ENCODE peak calls at places on chromosome X, in four cellular contexts. Q is K562, P is HepG2, K is GM12878. X is an unnamed sample.

GRCh38 chrX:120305531-120306145 is 5.6 kb downstream of the TMEM255A start:
- DNase-seq in Q (peak; percentile 7), K (no peak), P (no peak), X (no peak)

GRCh38 chrX:107775734-107776511 is at the start of gene TSC22D3:
- DNase-seq in P (peak; percentile 4), Q (peak; percentile 48), K (no peak), X (peak; percentile 87)

GRCh38 chrX:111047575-111047974 is 48.4 kb upstream of the PAK3 start:
- DNase-seq in Q (no peak), K (no peak), P (no peak), X (no peak)

GRCh38 chrX:41781500-41781899 is 57.5 kb downstream of the GPR82 start:
- DNase-seq in P (peak; percentile 36), Q (peak; percentile 27), K (no peak), X (peak; percentile 63)

GRCh38 chrX:151675121-151675746 is 20.0 kb upstream of the PRRG3 start:
- DNase-seq in P (no peak), Q (no peak), K (no peak), X (no peak)

GRCh38 chrX:140815868-140816267 is 106.3 kb downstream of the LINC00632 start:
- DNase-seq in Q (no peak), K (no peak), P (no peak), X (no peak)

GRCh38 chrX:115260330-115260729 is 26.4 kb upstream of the LRCH2 start:
- DNase-seq in P (no peak), Q (no peak), K (no peak), X (no peak)

GRCh38 chrX:83759872-83760271 is 101.1 kb upstream of the CYLC1 start:
- DNase-seq in K (no peak), Q (no peak), P (peak; percentile 6), X (peak; percentile 5)

GRCh38 chrX:154051210-154051810 is 31.6 kb upstream of the IRAK1 start:
- DNase-seq in Q (peak; percentile 66), P (peak; percentile 45), K (no peak), X (peak; percentile 73)

GRCh38 chrX:23952984-23953907 is 45.4 kb downstream of the CXorf58 start:
- DNase-seq in K (peak; percentile 21), P (no peak), Q (peak; percentile 10), X (peak; percentile 21)

GRCh38 chrX:148035371-148035770 is 54.2 kb downstream of the FMR1NB start:
- DNase-seq in Q (no peak), P (no peak), K (no peak), X (no peak)

GRCh38 chrX:154411981-154412340 is 622 bp downstream of the TAFAZZIN start:
- DNase-seq in Q (peak; percentile 70), K (no peak), P (peak; percentile 45), X (peak; percentile 74)

GRCh38 chrX:40158036-40158706 is 60.4 kb upstream of the BCOR start:
- DNase-seq in Q (no peak), P (no peak), K (no peak), X (no peak)

DNA sequence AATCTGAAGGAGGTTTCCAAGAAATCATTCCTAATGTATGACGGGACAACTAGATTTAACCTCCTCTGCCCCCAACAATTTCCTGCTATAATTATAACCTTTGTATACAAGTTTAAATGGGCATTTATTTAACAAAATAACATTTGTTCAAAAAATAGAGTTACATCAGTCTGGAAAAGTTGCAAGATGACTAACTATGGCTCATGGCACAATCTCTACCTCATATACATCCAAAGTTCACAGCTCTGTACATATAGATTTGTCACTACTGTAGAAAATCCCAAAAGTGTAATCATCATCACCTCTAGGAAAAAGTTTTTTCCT is 3.8 kb upstream of the RPS6KA3 start:
- DNase-seq in K (no peak), P (peak; percentile 61), Q (no peak), X (no peak)
- TF ChIP-seq FOXK2 in K (no peak), P (no peak), Q (no peak), X (no peak)

DNA sequence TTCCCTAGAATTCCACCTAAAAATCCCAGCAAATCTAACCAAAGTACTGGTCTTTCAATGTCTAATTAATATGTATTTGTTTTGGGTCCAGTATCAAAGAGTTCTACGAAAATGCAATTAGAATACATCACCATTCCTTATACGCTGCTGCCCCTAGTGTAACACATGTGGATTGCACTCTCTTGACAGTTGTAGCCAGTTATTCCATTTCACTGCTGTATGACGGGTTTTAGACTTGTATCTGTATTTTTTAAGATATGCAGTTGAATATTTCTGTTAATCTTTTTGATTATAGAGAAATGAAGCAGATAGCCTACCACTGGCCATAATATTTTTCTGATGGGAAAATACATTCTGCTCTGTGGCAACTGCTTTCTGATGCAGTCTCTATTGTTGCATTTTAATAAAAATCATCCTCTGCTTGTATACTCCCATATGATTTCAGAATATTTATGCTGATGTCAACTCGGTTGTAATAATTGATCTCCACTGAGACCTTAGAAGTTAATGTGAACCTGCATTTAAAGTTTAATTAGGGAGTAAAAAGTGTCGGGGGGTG is 17.1 kb upstream of the PAGE2B start:
- DNase-seq in P (peak; percentile 7), K (no peak), Q (peak; percentile 37), X (peak; percentile 44)
- TF ChIP-seq FOXK2 in P (no peak), K (no peak), Q (no peak), X (no peak)

GRCh38 chrX:133985164-133986007 is at the start of gene GPC3:
- DNase-seq in P (peak; percentile 73), Q (peak; percentile 84), K (no peak), X (peak; percentile 85)
- TF ChIP-seq FOXK2 in P (no peak), Q (no peak), K (no peak), X (no peak)

GRCh38 chrX:152903589-152903988 is 5.7 kb downstream of the ZNF185 start:
- DNase-seq in K (no peak), P (no peak), Q (no peak), X (no peak)

GRCh38 chrX:152904151-152905080 is 6.5 kb downstream of the ZNF185 start:
- DNase-seq in K (no peak), P (no peak), Q (peak; percentile 74), X (peak; percentile 88)

GRCh38 chrX:152907084-152907651 is 9.3 kb downstream of the ZNF185 start:
- DNase-seq in K (no peak), Q (peak; percentile 49), P (no peak), X (no peak)

GRCh38 chrX:152902502-152902820 is 4.6 kb downstream of the ZNF185 start:
- DNase-seq in P (no peak), K (no peak), Q (no peak), X (no peak)

DNA sequence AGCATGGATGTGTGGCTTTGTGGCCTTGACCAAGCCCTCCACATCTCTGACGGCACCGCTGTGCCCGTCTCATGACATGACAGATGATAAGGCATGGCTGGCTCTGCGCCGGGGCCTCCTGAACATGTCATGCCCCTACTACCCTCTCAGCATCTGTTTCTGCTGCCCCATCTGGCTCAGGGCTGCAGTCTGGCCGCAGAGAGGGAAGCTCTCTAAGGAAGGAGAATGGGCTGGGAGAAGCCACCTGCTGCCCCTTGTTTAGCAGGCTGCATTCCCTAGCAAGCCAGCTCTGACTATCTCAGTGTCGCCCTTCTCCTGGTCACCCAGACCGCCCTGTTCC is 7.2 kb downstream of the ZNF185 start:
- DNase-seq in K (no peak), Q (peak; percentile 17), P (no peak), X (no peak)
- TF ChIP-seq FOXK2 in K (no peak), Q (no peak), P (no peak), X (no peak)

GRCh38 chrX:99750721-99751120 is 659.4 kb downstream of the PCDH19 start:
- DNase-seq in P (no peak), Q (no peak), K (no peak), X (no peak)

DNA sequence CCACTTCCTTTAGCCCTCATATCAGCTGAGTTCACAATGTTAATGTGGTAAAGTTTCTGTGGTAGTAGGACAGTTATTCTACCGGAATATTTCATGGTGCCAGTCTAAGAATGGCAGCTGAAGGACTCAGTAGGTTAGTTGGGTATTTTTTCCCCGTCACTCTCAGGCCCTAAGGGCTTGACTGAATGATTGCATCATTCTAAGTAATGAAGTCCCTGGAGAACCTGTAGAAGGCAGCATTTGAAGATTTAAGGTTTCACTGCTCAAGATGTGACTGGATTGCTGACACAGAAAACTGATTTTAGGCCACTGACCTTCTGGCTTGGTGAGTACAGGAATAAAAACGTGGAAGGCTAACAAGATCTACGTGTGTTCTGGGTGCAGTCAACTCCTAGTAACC is 657.3 kb downstream of the PCDH19 start:
- DNase-seq in P (no peak), K (no peak), Q (no peak), X (no peak)
- TF ChIP-seq FOXK2 in P (no peak), K (no peak), Q (no peak), X (no peak)

DNA sequence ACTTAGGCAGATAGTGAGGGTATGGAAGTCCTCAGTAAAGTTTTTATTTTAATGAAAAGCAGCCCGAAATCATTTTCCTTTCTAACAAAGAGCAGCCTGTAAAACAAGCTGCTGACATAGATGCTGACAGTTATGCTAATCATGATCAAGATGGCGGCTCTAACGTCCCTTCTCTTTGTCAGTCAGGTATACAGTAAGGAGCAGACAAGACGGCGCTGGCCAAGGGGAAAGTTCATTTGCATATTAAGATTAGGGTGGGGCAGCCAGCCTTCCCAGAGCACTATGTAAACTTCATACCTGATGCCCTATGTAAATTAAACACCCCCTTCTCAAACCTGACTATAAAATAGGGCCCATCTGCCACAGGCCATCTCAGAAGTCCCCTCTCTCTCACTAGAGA is 76.9 kb downstream of the MAGEB10 start:
- DNase-seq in K (no peak), P (no peak), Q (no peak), X (no peak)
- TF ChIP-seq FOXK2 in K (no peak), P (no peak), Q (no peak), X (no peak)

GRCh38 chrX:68060506-68061205 is 372.6 kb downstream of the OPHN1 start:
- DNase-seq in Q (no peak), K (no peak), P (no peak), X (no peak)
- TF ChIP-seq FOXK2 in Q (no peak), K (no peak), P (no peak), X (no peak)

DNA sequence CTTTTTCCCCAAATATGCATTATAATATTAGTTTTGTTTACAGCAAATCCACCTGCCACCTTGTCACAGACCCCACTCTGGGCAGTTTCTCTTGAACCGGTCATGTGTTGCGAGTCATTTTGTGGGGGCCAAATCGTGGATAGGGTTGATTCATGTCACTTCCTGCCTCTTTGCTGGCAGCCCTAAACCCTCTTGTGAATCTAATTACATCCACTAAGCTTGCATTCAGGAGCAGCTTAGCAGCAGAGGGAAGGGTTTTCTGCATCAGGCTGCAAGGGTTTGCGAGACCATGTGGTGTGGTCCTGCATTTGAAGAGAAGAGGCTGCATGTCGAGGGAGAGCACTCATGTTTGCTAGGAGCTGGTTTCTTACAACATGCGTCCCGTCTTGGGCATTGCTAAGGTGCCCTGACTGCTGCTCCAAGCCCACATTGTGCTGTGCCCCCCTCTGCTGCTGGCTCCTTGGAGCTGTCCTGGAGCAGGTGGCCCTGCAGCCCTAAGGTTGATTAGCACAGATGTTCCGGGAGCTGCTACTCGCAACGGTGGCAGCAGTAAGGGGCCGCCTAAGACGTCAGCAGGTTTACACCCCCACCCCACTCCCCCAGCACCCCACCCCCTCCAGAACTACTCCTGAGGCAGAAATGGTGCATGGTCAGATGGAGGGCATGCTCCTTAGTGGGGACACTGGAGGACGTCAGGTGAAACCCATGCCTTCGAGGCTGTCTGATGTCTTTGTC is 88.8 kb upstream of the CLDN34 start:
- DNase-seq in K (no peak), Q (no peak), P (no peak), X (no peak)
- TF ChIP-seq FOXK2 in K (no peak), Q (no peak), P (no peak), X (no peak)

GRCh38 chrX:119206203-119206602 is 29.9 kb upstream of the PGRMC1 start:
- DNase-seq in Q (no peak), K (no peak), P (no peak), X (no peak)

DNA sequence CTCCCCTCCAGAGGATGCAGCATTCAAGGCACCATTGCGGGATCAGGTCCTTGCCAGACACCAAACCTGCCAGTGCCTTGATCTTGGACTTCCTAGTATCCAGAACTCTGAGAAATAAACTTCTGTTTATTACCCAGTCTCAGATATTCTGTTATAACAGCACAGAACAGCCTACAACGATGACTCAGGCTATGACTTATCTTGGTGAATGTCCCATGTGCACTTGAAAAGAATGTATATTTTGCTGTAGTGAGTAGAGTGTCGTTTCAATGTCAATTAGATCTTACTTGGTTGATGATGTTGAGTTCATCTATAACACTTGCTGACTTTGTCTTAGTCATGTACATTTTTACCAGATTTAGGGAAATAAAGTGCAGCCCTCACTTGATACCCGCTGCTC is 34.5 kb upstream of the PGRMC1 start:
- DNase-seq in P (no peak), K (no peak), Q (no peak), X (no peak)
- TF ChIP-seq FOXK2 in P (no peak), K (no peak), Q (no peak), X (no peak)

X was measured in HEK293T.